ENCODE peak calls at places on chromosome 18, in seven cellular contexts. E, S, A, N, I, M and G are unnamed samples.

GRCh38 chr18:56307771-56308170 is 330.6 kb downstream of the TXNL1 start:
- DNase-seq in E (no peak), S (no peak), A (no peak), N (no peak), I (no peak), M (peak; percentile 62), G (no peak)

GRCh38 chr18:49459404-49460171 is 857 bp downstream of the DYM start:
- DNase-seq in E (no peak), S (peak; percentile 28), A (no peak), N (no peak), I (no peak), M (no peak), G (peak; percentile 27)

GRCh38 chr18:42719221-42719620 is 396.3 kb downstream of the RIT2 start:
- DNase-seq in E (no peak), S (no peak), A (no peak), N (no peak), I (no peak), M (no peak), G (no peak)

GRCh38 chr18:26471826-26472225 is 76.5 kb downstream of the KCTD1 start:
- DNase-seq in E (no peak), S (no peak), A (no peak), N (no peak), I (no peak), M (no peak), G (no peak)

GRCh38 chr18:56952026-56952425 is 194.9 kb upstream of the BOD1L2 start:
- DNase-seq in E (peak; percentile 9), S (no peak), A (no peak), N (no peak), I (no peak), M (no peak), G (peak; percentile 30)

GRCh38 chr18:70221156-70221910 is 15.8 kb upstream of the RTTN start:
- DNase-seq in E (no peak), S (peak; percentile 75), A (no peak), N (no peak), I (no peak), M (no peak), G (peak; percentile 64)

GRCh38 chr18:10406172-10406663 is 48.2 kb upstream of the APCDD1 start:
- DNase-seq in E (no peak), S (peak; percentile 89), A (no peak), N (no peak), I (no peak), M (no peak), G (peak; percentile 100)

GRCh38 chr18:3164381-3164780 is 55.4 kb downstream of the MYOM1 start:
- DNase-seq in E (no peak), S (no peak), A (no peak), N (no peak), I (no peak), M (no peak), G (no peak)

GRCh38 chr18:7177131-7177744 is 53.7 kb upstream of the LRRC30 start:
- DNase-seq in E (peak; percentile 66), S (peak; percentile 38), A (peak; percentile 58), N (no peak), I (no peak), M (peak; percentile 43), G (peak; percentile 32)

GRCh38 chr18:2515908-2516625 is 55.2 kb downstream of the METTL4 start:
- DNase-seq in E (peak; percentile 80), S (no peak), A (no peak), N (no peak), I (no peak), M (no peak), G (no peak)

GRCh38 chr18:9852266-9853081 is 33.3 kb upstream of the TXNDC2 start:
- DNase-seq in E (no peak), S (no peak), A (no peak), N (no peak), I (no peak), M (no peak), G (no peak)

GRCh38 chr18:49340446-49340845 is 120.0 kb downstream of the DYM start:
- DNase-seq in E (no peak), S (no peak), A (no peak), N (no peak), I (no peak), M (no peak), G (no peak)

GRCh38 chr18:3037423-3037915 is 24.5 kb upstream of the LPIN2 start:
- DNase-seq in E (peak; percentile 69), S (no peak), A (no peak), N (peak; percentile 4), I (no peak), M (no peak), G (peak; percentile 35)

GRCh38 chr18:70998490-70998889 is 709.6 kb downstream of the SOCS6 start:
- DNase-seq in E (no peak), S (no peak), A (peak; percentile 3), N (no peak), I (no peak), M (no peak), G (no peak)

GRCh38 chr18:13124411-13124810 is 94.1 kb upstream of the LDLRAD4 start:
- DNase-seq in E (no peak), S (no peak), A (no peak), N (no peak), I (no peak), M (no peak), G (no peak)

GRCh38 chr18:75810481-75810880 is 383.0 kb upstream of the SMIM21 start:
- DNase-seq in E (no peak), S (no peak), A (no peak), N (no peak), I (no peak), M (no peak), G (no peak)

GRCh38 chr18:32698148-32698547 is 74.7 kb downstream of the KLHL14 start:
- DNase-seq in E (no peak), S (no peak), A (no peak), N (no peak), I (no peak), M (no peak), G (peak; percentile 31)

GRCh38 chr18:26993568-26993967 is 128.1 kb upstream of the AQP4 start:
- DNase-seq in E (no peak), S (no peak), A (no peak), N (no peak), I (no peak), M (no peak), G (no peak)